ENCODE peak calls at places on chromosomes 7 and 10, in seven cellular contexts. H is neural crest cell, W is lung, U is psoas muscle, F is mucosa of descending colon, G is GM20000, R is stomach. T is an unnamed sample.
A peak's percentile ranks its signal among the peaks of the same experiment; 100 is the strongest.

GRCh38 chr7:42372498-42372897 is 135.5 kb upstream of the GLI3 start:
- DNase-seq in G (no peak), W (no peak), H (no peak), U (no peak), F (no peak), R (no peak), T (no peak)

GRCh38 chr7:113086431-113086888 is at the start of gene GPR85:
- DNase-seq in G (peak; percentile 37), H (peak; percentile 66), F (peak; percentile 53), R (peak; percentile 40), U (peak; percentile 50), W (no peak), T (peak; percentile 30)

GRCh38 chr10:80081801-80082750 is 3.6 kb downstream of the TMEM254 start:
- DNase-seq in U (no peak), W (no peak), F (no peak), R (no peak), H (no peak), G (no peak), T (no peak)

GRCh38 chr10:31064334-31064733 is 32.7 kb upstream of the ZNF438 start:
- DNase-seq in R (no peak), U (peak; percentile 30), W (no peak), G (no peak), H (no peak), F (no peak), T (peak; percentile 67)

GRCh38 chr7:132269718-132270117 is 306.6 kb downstream of the PLXNA4 start:
- DNase-seq in U (no peak), W (no peak), R (no peak), G (no peak), F (no peak), H (no peak), T (no peak)

GRCh38 chr10:21732067-21732772 is 198.2 kb downstream of the MLLT10 start:
- DNase-seq in H (peak; percentile 72), F (no peak), R (no peak), G (peak; percentile 66), U (peak; percentile 52), W (no peak), T (peak; percentile 58)

GRCh38 chr10:30645340-30645827 is 15.8 kb upstream of the LYZL2 start:
- DNase-seq in G (no peak), H (no peak), R (no peak), U (peak; percentile 15), F (no peak), W (no peak), T (no peak)

GRCh38 chr10:79052311-79053080 is 16.3 kb upstream of the ZMIZ1 start:
- DNase-seq in F (peak; percentile 49), U (peak; percentile 9), R (peak; percentile 47), H (no peak), W (no peak), G (no peak), T (no peak)

GRCh38 chr7:137393570-137393969 is 50.0 kb upstream of the PTN start:
- DNase-seq in U (no peak), W (no peak), F (no peak), R (no peak), G (no peak), H (no peak), T (no peak)

GRCh38 chr10:58943234-58943633 is 233.2 kb upstream of the PHYHIPL start:
- DNase-seq in W (no peak), R (no peak), G (no peak), U (no peak), F (no peak), H (no peak), T (no peak)

GRCh38 chr10:106185991-106186390 is 978.5 kb downstream of the SORCS1 start:
- DNase-seq in R (no peak), U (no peak), H (no peak), W (no peak), G (no peak), F (no peak), T (peak; percentile 19)

GRCh38 chr10:132744839-132745238 is 41.1 kb downstream of the NKX6-2 start:
- DNase-seq in W (no peak), R (no peak), F (no peak), U (no peak), G (no peak), H (no peak), T (no peak)

GRCh38 chr10:68367121-68367520 is 34.4 kb upstream of the PBLD start:
- DNase-seq in G (no peak), H (no peak), F (no peak), R (no peak), W (no peak), U (no peak), T (no peak)

DNA sequence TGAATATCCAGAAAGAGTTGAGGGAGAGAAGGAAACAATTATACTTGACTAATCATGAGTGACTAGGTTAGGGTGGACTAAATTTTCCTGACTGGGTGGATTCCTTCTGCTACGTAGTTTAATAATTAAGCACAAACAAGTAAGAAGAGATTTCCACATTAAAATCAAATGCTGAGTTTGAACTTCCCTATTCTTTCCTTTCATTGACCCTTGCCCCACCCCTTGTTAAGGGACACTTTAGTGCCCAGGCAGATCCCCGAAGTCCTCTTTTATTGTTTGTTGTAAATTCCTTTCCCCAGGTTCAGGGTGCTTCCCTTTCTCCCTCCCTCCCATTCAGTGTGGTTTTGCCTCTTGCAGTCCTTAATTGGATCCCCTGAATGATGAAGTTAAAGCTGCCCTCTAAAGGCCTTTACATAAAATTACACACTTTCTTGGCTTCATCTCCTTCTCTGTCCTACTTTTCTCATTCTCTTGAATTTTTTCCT is 8.8 kb upstream of the SPAM1 start:
- DNase-seq in W (no peak), G (peak; percentile 14), U (no peak), F (no peak), H (no peak), R (no peak), T (no peak)
- TF ChIP-seq CTCF in W (no peak), G (no peak), U (peak; percentile 40), F (no peak), H (peak; percentile 57), R (no peak), T (no peak)

GRCh38 chr10:33334839-33335549 is 527 bp upstream of the NRP1 start:
- DNase-seq in G (peak; percentile 56), W (peak; percentile 69), R (peak; percentile 57), H (peak; percentile 70), F (peak; percentile 76), U (peak; percentile 77), T (peak; percentile 91)
- TF ChIP-seq CTCF in G (no peak), W (no peak), R (peak; percentile 70), H (peak; percentile 71), F (peak; percentile 31), U (peak; percentile 56), T (peak; percentile 61)

DNA sequence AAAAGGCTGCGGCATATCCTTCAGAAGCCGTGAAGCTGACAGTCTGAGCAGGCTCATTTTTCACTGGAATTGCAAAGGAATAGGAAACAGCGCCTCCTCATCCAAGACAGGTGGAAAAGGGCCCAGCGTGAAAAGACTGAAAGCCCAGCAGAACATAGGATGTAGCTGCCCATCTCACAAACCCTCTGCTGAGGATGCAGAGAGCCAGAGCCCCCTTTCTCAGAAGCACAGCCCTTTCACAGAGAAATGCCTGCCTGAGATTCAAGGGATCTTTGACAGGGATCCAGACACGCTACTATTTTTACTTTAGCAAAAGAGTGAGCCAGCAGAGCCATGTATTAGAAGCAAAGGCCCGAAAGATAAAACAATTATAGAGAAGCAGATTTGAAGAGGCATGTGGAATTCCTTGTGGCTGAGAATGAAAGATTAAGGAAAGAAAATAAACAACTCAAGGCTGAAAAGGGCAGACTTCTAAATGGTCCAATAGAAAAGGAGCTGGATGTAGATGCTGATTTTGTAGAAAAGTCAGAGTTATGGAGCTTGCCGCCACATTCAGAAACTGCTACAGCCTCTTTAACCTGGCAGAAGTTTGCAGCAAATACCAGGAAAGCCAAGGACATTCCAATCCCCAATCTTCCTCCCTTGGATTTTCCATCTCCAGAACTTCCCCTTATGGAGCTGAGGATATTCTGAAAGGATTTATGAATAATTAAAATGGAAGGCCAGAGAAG is 36.9 kb downstream of the GDI2 start:
- DNase-seq in F (no peak), G (no peak), H (no peak), U (no peak), R (no peak), W (no peak), T (no peak)
- TF ChIP-seq CTCF in F (no peak), G (no peak), H (no peak), U (no peak), R (no peak), W (no peak), T (peak; percentile 19)

GRCh38 chr7:129493555-129493954 is 8.8 kb upstream of the SMKR1 start:
- DNase-seq in W (no peak), G (no peak), R (no peak), F (no peak), H (no peak), U (no peak), T (no peak)
- TF ChIP-seq CTCF in W (no peak), G (no peak), R (no peak), F (no peak), H (no peak), U (no peak), T (peak; percentile 18)

GRCh38 chr10:120612756-120613155 is 155.7 kb downstream of the PLPP4 start:
- DNase-seq in F (no peak), W (no peak), H (no peak), R (no peak), U (no peak), G (no peak), T (no peak)

GRCh38 chr10:120607710-120608703 is 151.0 kb downstream of the PLPP4 start:
- DNase-seq in F (no peak), H (no peak), W (no peak), G (no peak), U (no peak), R (no peak), T (no peak)

GRCh38 chr10:120606051-120606764 is 149.2 kb downstream of the PLPP4 start:
- DNase-seq in W (no peak), R (no peak), F (no peak), G (no peak), U (no peak), H (no peak), T (no peak)

GRCh38 chr10:120601999-120602398 is 145.0 kb downstream of the PLPP4 start:
- DNase-seq in G (no peak), R (no peak), H (no peak), F (no peak), U (no peak), W (no peak), T (no peak)

GRCh38 chr10:120607016-120607709 is 150.1 kb downstream of the PLPP4 start:
- DNase-seq in R (no peak), F (no peak), W (no peak), G (no peak), U (no peak), H (no peak), T (no peak)
- TF ChIP-seq CTCF in R (no peak), F (no peak), W (no peak), G (no peak), U (no peak), H (no peak), T (no peak)

GRCh38 chr7:149005427-149006344 is 22.6 kb downstream of the PDIA4 start:
- DNase-seq in H (peak; percentile 76), F (peak; percentile 74), W (peak; percentile 82), U (peak; percentile 87), G (peak; percentile 73), R (peak; percentile 88), T (peak; percentile 28)
- TF ChIP-seq CTCF in H (peak; percentile 84), F (peak; percentile 57), W (peak; percentile 55), U (peak; percentile 90), G (peak; percentile 57), R (peak; percentile 62), T (peak; percentile 77)